ENCODE peak calls at places on chromosome 10, in eight cellular contexts. Y is cardiac fibroblast; S is stimulated activated CD4-positive, alpha-beta T cell treated with anti-CD3 and anti-CD28 coated beads, Interleukin-2, amount 100 ng/mL, for 24 hours; T is endothelial cell; O is NCI-H446; G is IMR-90; Q is adrenal gland; M is GM13976. I is an unnamed sample.

GRCh38 chr10:125543796-125544195 is 139.2 kb downstream of the TEX36 start:
- DNase-seq in Y (no peak), S (no peak), T (no peak), O (no peak), G (no peak), Q (peak; percentile 28), M (no peak), I (no peak)

GRCh38 chr10:133258066-133258817 is 18.4 kb downstream of the ADAM8 start:
- DNase-seq in Y (no peak), S (peak; percentile 57), T (no peak), O (no peak), G (no peak), Q (peak; percentile 50), M (no peak), I (peak; percentile 33)

GRCh38 chr10:338176-339037 is 203.2 kb downstream of the ZMYND11 start:
- DNase-seq in Y (no peak), S (no peak), T (no peak), O (no peak), G (peak; percentile 16), Q (no peak), M (no peak), I (no peak)

GRCh38 chr10:102660891-102661613 is 16.8 kb downstream of the TRIM8 start:
- DNase-seq in Y (peak; percentile 72), S (peak; percentile 76), T (no peak), O (no peak), G (peak; percentile 73), Q (peak; percentile 68), M (peak; percentile 93), I (peak; percentile 64)

GRCh38 chr10:103470755-103471653 is 8.0 kb downstream of the CALHM3 start:
- DNase-seq in Y (peak; percentile 73), S (peak; percentile 64), T (no peak), O (no peak), G (no peak), Q (no peak), M (peak; percentile 88), I (no peak)

GRCh38 chr10:98316156-98316555 is 48.2 kb upstream of the LOXL4 start:
- DNase-seq in Y (no peak), S (no peak), T (no peak), O (no peak), G (no peak), Q (no peak), M (no peak), I (no peak)

GRCh38 chr10:78898341-78899097 is 170.2 kb upstream of the ZMIZ1 start:
- DNase-seq in Y (no peak), S (no peak), T (no peak), O (no peak), G (no peak), Q (no peak), M (no peak), I (peak; percentile 1)

GRCh38 chr10:103767756-103768155 is 87.6 kb downstream of the SH3PXD2A start:
- DNase-seq in Y (no peak), S (no peak), T (peak; percentile 35), O (no peak), G (peak; percentile 33), Q (no peak), M (no peak), I (no peak)

GRCh38 chr10:71072146-71072819 is 140.1 kb upstream of the UNC5B start:
- DNase-seq in Y (no peak), S (no peak), T (no peak), O (no peak), G (no peak), Q (no peak), M (no peak), I (no peak)

GRCh38 chr10:30645340-30645827 is 15.8 kb upstream of the LYZL2 start:
- DNase-seq in Y (peak; percentile 51), S (peak; percentile 15), T (no peak), O (no peak), G (peak; percentile 47), Q (peak; percentile 54), M (no peak), I (peak; percentile 71)